ENCODE peak calls at places on chromosomes 11 and 22, in six cellular contexts. U is KBM-7, P is NCI-H2029, H is Calu3, S is T-cell, E is NCI-H345. R is an unnamed sample.

GRCh38 chr11:2390871-2391662 is 9.5 kb upstream of the TSSC4 start:
- DNase-seq in P (no peak), U (no peak), S (no peak), E (peak; percentile 27), H (no peak), R (no peak)

GRCh38 chr11:2257023-2257700 is 13.2 kb downstream of the ASCL2 start:
- DNase-seq in H (peak; percentile 43), U (no peak), S (no peak), P (no peak), E (no peak), R (no peak)

GRCh38 chr11:125435461-125436238 is 60.4 kb downstream of the FEZ1 start:
- DNase-seq in U (no peak), S (no peak), P (no peak), H (no peak), E (no peak), R (no peak)

GRCh38 chr11:11636671-11637070 is 14.9 kb upstream of the GALNT18 start:
- DNase-seq in E (no peak), S (no peak), H (no peak), P (no peak), U (no peak), R (no peak)

GRCh38 chr11:75072582-75072981 is 24.1 kb downstream of the OR2AT4 start:
- DNase-seq in P (no peak), S (no peak), E (no peak), U (no peak), H (no peak), R (peak; percentile 53)

GRCh38 chr11:2517016-2517385 is 72.2 kb downstream of the KCNQ1 start:
- DNase-seq in E (no peak), H (no peak), P (no peak), S (no peak), U (no peak), R (no peak)

GRCh38 chr22:45006873-45007246 is 2.9 kb downstream of the PHF21B start:
- DNase-seq in E (no peak), U (no peak), P (no peak), S (no peak), H (no peak), R (no peak)

GRCh38 chr11:18313985-18314763 is 7.8 kb downstream of the HPS5 start:
- DNase-seq in S (no peak), U (no peak), E (no peak), P (no peak), H (no peak), R (no peak)

GRCh38 chr11:1480555-1481482 is 5.8 kb downstream of the MOB2 start:
- DNase-seq in U (no peak), E (no peak), P (no peak), H (no peak), S (no peak), R (no peak)

GRCh38 chr22:20283674-20284066 is 15.6 kb upstream of the RTN4R start:
- DNase-seq in P (no peak), U (no peak), E (no peak), S (no peak), H (no peak), R (no peak)